ENCODE peak calls at places on chromosomes 1 and 21, in seven cellular contexts. M, V, U, Z, J, D and N are unnamed samples.

GRCh38 chr1:186620951-186621350 is 59.3 kb downstream of the PTGS2 start:
- DNase-seq in Z (no peak), D (no peak), M (no peak), U (no peak), V (no peak), J (peak; percentile 27), N (peak; percentile 2)

GRCh38 chr21:45073301-45074047 is 906 bp upstream of the ADARB1 start:
- DNase-seq in M (peak; percentile 13), J (peak; percentile 70), V (no peak), D (no peak), Z (peak; percentile 87), U (no peak), N (peak; percentile 48)

GRCh38 chr1:156463874-156464273 is 36.7 kb downstream of the MEF2D start:
- DNase-seq in D (no peak), V (no peak), U (no peak), M (no peak), Z (peak; percentile 70), J (no peak), N (no peak)

GRCh38 chr1:160777486-160778089 is 18.4 kb upstream of the LY9 start:
- DNase-seq in J (peak; percentile 70), M (peak; percentile 81), V (no peak), U (no peak), Z (no peak), D (peak; percentile 27), N (peak; percentile 30)

GRCh38 chr1:203692565-203693470 is 66.2 kb downstream of the ATP2B4 start:
- DNase-seq in M (no peak), D (peak; percentile 55), Z (peak; percentile 93), J (peak; percentile 93), V (peak; percentile 85), U (peak; percentile 90), N (peak; percentile 91)

GRCh38 chr1:184160942-184161698 is 109.6 kb downstream of the TSEN15 start:
- DNase-seq in Z (no peak), M (no peak), U (no peak), D (no peak), V (peak; percentile 19), J (no peak), N (no peak)

GRCh38 chr1:185338719-185339622 is 21.9 kb upstream of the IVNS1ABP start:
- DNase-seq in V (peak; percentile 19), J (no peak), Z (no peak), U (peak; percentile 17), M (peak; percentile 67), D (no peak), N (no peak)

GRCh38 chr1:199020904-199021303 is 382.1 kb downstream of the PTPRC start:
- DNase-seq in U (no peak), V (no peak), D (no peak), J (no peak), Z (no peak), M (peak; percentile 64), N (no peak)

GRCh38 chr1:90334137-90334536 is 339.2 kb downstream of the ZNF326 start:
- DNase-seq in M (no peak), J (no peak), V (no peak), D (no peak), Z (no peak), U (no peak), N (no peak)

GRCh38 chr1:31828341-31828740 is 12.5 kb upstream of the SPOCD1 start:
- DNase-seq in Z (no peak), U (no peak), J (no peak), V (no peak), M (peak; percentile 82), D (no peak), N (no peak)

GRCh38 chr1:67801903-67802302 is 31.4 kb downstream of the GNG12 start:
- DNase-seq in J (no peak), M (no peak), Z (no peak), U (no peak), D (no peak), V (no peak), N (no peak)

GRCh38 chr1:54114955-54115354 is 37.8 kb downstream of the CDCP2 start:
- DNase-seq in U (no peak), M (no peak), Z (no peak), V (no peak), J (no peak), D (no peak), N (no peak)

DNA sequence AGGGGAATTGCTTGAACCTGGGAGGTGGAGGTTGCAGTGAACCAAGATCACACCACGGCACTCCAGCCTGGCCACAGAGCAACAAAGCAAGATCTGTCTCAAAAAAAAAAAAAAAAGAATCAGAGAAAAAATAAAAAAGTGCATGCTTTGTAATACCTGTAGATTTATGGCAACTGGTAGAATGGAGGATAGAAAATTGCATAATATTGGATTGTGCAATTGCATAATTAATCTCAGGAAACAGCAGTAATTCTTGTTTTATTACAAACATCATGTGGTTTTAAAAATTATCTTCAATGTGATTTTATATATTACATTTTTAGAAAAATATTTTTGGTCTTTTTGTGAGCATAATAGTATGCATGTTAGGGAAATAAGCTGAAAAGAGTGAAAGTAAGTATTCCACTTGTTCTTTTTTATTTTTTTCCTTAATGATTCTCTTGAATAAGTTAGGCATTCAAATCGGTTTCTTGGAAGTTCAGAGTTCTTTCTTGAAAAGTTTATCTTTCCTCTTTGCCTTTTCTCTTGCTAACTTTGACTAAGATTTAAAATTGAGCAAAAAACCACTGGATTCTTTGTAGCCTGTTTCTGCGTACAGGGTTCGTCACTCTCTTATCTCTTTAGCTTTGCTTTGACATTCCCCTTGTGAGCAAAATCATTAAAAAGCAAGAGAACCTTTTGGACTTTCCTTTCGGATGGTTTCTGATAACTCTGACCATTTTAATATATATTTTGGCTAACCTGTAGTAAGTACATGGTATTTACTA is 127.5 kb upstream of the ADAMTS5 start:
- DNase-seq in D (no peak), J (no peak), Z (no peak), V (no peak), M (no peak), U (no peak), N (no peak)
- H3K4me1 ChIP-seq in D (no peaks in the 10 kb centered on the region), J (no peaks in the 10 kb centered on the region), Z (peaks cover 3% of the 10 kb centered on the region), V (no peaks in the 10 kb centered on the region), M (no peaks in the 10 kb centered on the region), U (no peaks in the 10 kb centered on the region), N (peaks cover 12% of the 10 kb centered on the region)

GRCh38 chr1:19310720-19311502 is 1.0 kb downstream of the AKR7A2 start:
- DNase-seq in Z (no peak), U (no peak), D (no peak), J (no peak), M (peak; percentile 18), V (no peak), N (no peak)
- H3K27ac ChIP-seq in Z (no peak overlapping the region), U (no peak overlapping the region), D (peak overlapping the region; percentile 94), J (no peak overlapping the region), M (no peak overlapping the region), V (no peak overlapping the region), N (no peak overlapping the region)

GRCh38 chr1:225424562-225425210 is 3.2 kb downstream of the LBR start:
- DNase-seq in J (peak; percentile 61), M (no peak), D (no peak), Z (no peak), U (no peak), V (no peak), N (peak; percentile 80)
- H3K4me3 ChIP-seq in J (peak overlapping the region; percentile 89), M (peak overlapping the region; percentile 85), D (no peak overlapping the region), Z (no peak overlapping the region), U (no peak overlapping the region), V (no peak overlapping the region), N (peak overlapping the region; percentile 4)

DNA sequence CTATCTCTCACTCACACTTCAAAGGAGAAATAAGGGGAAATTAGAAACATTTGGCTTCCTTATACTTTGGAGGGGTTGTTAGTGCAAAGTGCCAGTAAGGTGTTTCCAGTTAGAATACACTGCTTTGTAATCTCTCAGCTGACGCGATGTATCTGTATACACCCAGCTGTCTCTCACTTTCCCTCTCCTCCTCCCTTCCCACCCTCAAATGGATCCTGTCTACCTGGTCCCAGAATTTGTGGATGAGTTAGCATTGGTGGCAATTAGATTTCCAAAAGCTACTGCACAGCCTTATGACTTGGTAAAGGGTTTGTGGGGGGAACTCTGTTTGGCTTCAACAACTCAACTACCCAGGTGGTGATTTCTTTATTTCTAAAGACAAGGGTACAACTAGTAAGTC is 10.5 kb downstream of the ATP1B1 start:
- DNase-seq in D (no peak), U (no peak), V (no peak), M (no peak), J (no peak), Z (no peak), N (no peak)
- H3K4me1 ChIP-seq in D (peaks cover 99% of the 10 kb centered on the region), U (peaks cover 4% of the 10 kb centered on the region), V (peaks cover 69% of the 10 kb centered on the region), M (peaks cover 37% of the 10 kb centered on the region), J (peaks cover 65% of the 10 kb centered on the region), Z (peaks cover 2% of the 10 kb centered on the region), N (peaks cover 81% of the 10 kb centered on the region)